ENCODE peak calls at places on chromosomes 4 and X, in seven cellular contexts. M is cardiac muscle cell; L is gastrocnemius medialis; T is stimulated activated CD4-positive, alpha-beta T cell treated with anti-CD3 and anti-CD28 coated beads, Interleukin-12 subunit alpha, Interleukin-12 subunit beta, amount 100 ng/mL, for 24 hours; Y is HS-27A; N is ureter; Z is NB4. P is an unnamed sample.

GRCh38 chr4:109729155-109729562 is 711 bp downstream of the PLA2G12A start:
- DNase-seq in Z (peak), M (peak), T (no peak), Y (no peak), N (no peak), L (no peak), P (peak)

GRCh38 chr4:140056015-140056414 is 98.0 kb downstream of the MAML3 start:
- DNase-seq in N (no peak), L (no peak), Y (no peak), Z (no peak), T (no peak), M (no peak), P (no peak)

GRCh38 chr4:155796031-155796430 is 37.2 kb downstream of the GUCY1B1 start:
- DNase-seq in Z (peak), Y (no peak), T (no peak), M (peak), N (no peak), L (no peak), P (no peak)

GRCh38 chr4:3716034-3716875 is 49.9 kb upstream of the ADRA2C start:
- DNase-seq in M (no peak), N (no peak), Z (no peak), T (no peak), Y (no peak), L (no peak), P (no peak)

GRCh38 chrX:84340981-84341380 is 153.0 kb upstream of the RPS6KA6 start:
- DNase-seq in Z (no peak), L (no peak), N (no peak), Y (no peak), T (no peak), M (peak), P (no peak)

GRCh38 chr4:19254476-19254875 is 997.2 kb upstream of the SLIT2 start:
- DNase-seq in M (peak), Y (no peak), N (no peak), L (no peak), T (no peak), Z (no peak), P (no peak)

GRCh38 chrX:119708936-119709335 is 16.0 kb upstream of the SEPTIN6 start:
- DNase-seq in L (no peak), Z (no peak), M (peak), T (no peak), Y (no peak), N (no peak), P (no peak)

GRCh38 chr4:47071863-47072441 is 40.6 kb downstream of the GABRB1 start:
- DNase-seq in Z (no peak), Y (peak), M (peak), T (no peak), N (no peak), L (no peak), P (no peak)

GRCh38 chr4:159179310-159179958 is 76.6 kb downstream of the RAPGEF2 start:
- DNase-seq in M (no peak), T (no peak), Z (no peak), N (no peak), Y (no peak), L (no peak), P (no peak)

GRCh38 chr4:26083987-26084386 is 170.0 kb downstream of the SMIM20 start:
- DNase-seq in Z (peak), L (peak), N (no peak), T (no peak), M (peak), Y (peak), P (no peak)

GRCh38 chr4:68489338-68489737 is 42.1 kb downstream of the TMPRSS11E start:
- DNase-seq in T (no peak), N (no peak), L (no peak), M (no peak), Y (no peak), Z (no peak), P (no peak)

GRCh38 chrX:129597905-129598304 is 56.9 kb downstream of the APLN start:
- DNase-seq in L (no peak), Y (no peak), N (no peak), Z (no peak), M (no peak), T (no peak), P (no peak)

GRCh38 chr4:8647094-8647570 is 54.6 kb downstream of the CPZ start:
- DNase-seq in Y (no peak), M (no peak), Z (no peak), N (peak), L (no peak), T (no peak), P (no peak)